ENCODE peak calls at places on chromosome 5, in nine cellular contexts. One of them, this sample, is unnamed.

GRCh38 chr5:10704949-10705621 is 55.9 kb downstream of the DAP start:
- DNase-seq in GM12864: no peak
- DNase-seq in HFFc6: peak
- DNase-seq in OCI-LY7: no peak
- DNase-seq in GM06990: no peak
- DNase-seq in thoracic aorta: no peak
- DNase-seq in A673: peak
- DNase-seq in WERI-Rb-1: no peak
- DNase-seq in GM12865: peak
- DNase-seq in this sample: no peak

GRCh38 chr5:56822961-56823360 is 7.6 kb downstream of the MAP3K1 start:
- DNase-seq in GM12864: no peak
- DNase-seq in HFFc6: no peak
- DNase-seq in OCI-LY7: no peak
- DNase-seq in GM06990: no peak
- DNase-seq in thoracic aorta: no peak
- DNase-seq in A673: no peak
- DNase-seq in WERI-Rb-1: no peak
- DNase-seq in GM12865: no peak
- DNase-seq in this sample: no peak

GRCh38 chr5:1514027-1514818 is 9.5 kb downstream of the LPCAT1 start:
- DNase-seq in GM12864: no peak
- DNase-seq in HFFc6: no peak
- DNase-seq in OCI-LY7: no peak
- DNase-seq in GM06990: peak
- DNase-seq in thoracic aorta: peak
- DNase-seq in A673: no peak
- DNase-seq in WERI-Rb-1: peak
- DNase-seq in GM12865: no peak
- DNase-seq in this sample: no peak

GRCh38 chr5:112475747-112476435 is 56.8 kb upstream of the EPB41L4A start:
- DNase-seq in GM12864: no peak
- DNase-seq in HFFc6: no peak
- DNase-seq in OCI-LY7: no peak
- DNase-seq in GM06990: no peak
- DNase-seq in thoracic aorta: no peak
- DNase-seq in A673: no peak
- DNase-seq in WERI-Rb-1: no peak
- DNase-seq in GM12865: no peak
- DNase-seq in this sample: no peak

GRCh38 chr5:36593867-36594266 is 12.5 kb upstream of the SLC1A3 start:
- DNase-seq in GM12864: no peak
- DNase-seq in HFFc6: no peak
- DNase-seq in OCI-LY7: no peak
- DNase-seq in GM06990: no peak
- DNase-seq in thoracic aorta: no peak
- DNase-seq in A673: no peak
- DNase-seq in WERI-Rb-1: no peak
- DNase-seq in GM12865: no peak
- DNase-seq in this sample: no peak

GRCh38 chr5:64165500-64166200 is at the start of gene RNF180:
- DNase-seq in GM12864: no peak
- DNase-seq in HFFc6: no peak
- DNase-seq in OCI-LY7: no peak
- DNase-seq in GM06990: peak
- DNase-seq in thoracic aorta: no peak
- DNase-seq in A673: peak
- DNase-seq in WERI-Rb-1: peak
- DNase-seq in GM12865: peak
- DNase-seq in this sample: peak

GRCh38 chr5:62326302-62326701 is 20.3 kb downstream of the KIF2A start:
- DNase-seq in GM12864: no peak
- DNase-seq in HFFc6: no peak
- DNase-seq in OCI-LY7: peak
- DNase-seq in GM06990: no peak
- DNase-seq in thoracic aorta: no peak
- DNase-seq in A673: no peak
- DNase-seq in WERI-Rb-1: no peak
- DNase-seq in GM12865: peak
- DNase-seq in this sample: no peak

GRCh38 chr5:14202462-14202861 is 59.3 kb downstream of the TRIO start:
- DNase-seq in GM12864: no peak
- DNase-seq in HFFc6: no peak
- DNase-seq in OCI-LY7: no peak
- DNase-seq in GM06990: no peak
- DNase-seq in thoracic aorta: no peak
- DNase-seq in A673: peak
- DNase-seq in WERI-Rb-1: no peak
- DNase-seq in GM12865: peak
- DNase-seq in this sample: no peak

GRCh38 chr5:156584856-156585255 is 257.9 kb downstream of the SGCD start:
- DNase-seq in GM12864: no peak
- DNase-seq in HFFc6: no peak
- DNase-seq in OCI-LY7: no peak
- DNase-seq in GM06990: no peak
- DNase-seq in thoracic aorta: no peak
- DNase-seq in A673: no peak
- DNase-seq in WERI-Rb-1: no peak
- DNase-seq in GM12865: no peak
- DNase-seq in this sample: no peak

GRCh38 chr5:140360681-140361479 is 886 bp downstream of the SLC4A9 start:
- DNase-seq in GM12864: no peak
- DNase-seq in HFFc6: no peak
- DNase-seq in OCI-LY7: no peak
- DNase-seq in GM06990: no peak
- DNase-seq in thoracic aorta: no peak
- DNase-seq in A673: no peak
- DNase-seq in WERI-Rb-1: no peak
- DNase-seq in GM12865: no peak
- DNase-seq in this sample: no peak

GRCh38 chr5:1409386-1410110 is 35.7 kb downstream of the SLC6A3 start:
- DNase-seq in GM12864: no peak
- DNase-seq in HFFc6: no peak
- DNase-seq in OCI-LY7: peak
- DNase-seq in GM06990: no peak
- DNase-seq in thoracic aorta: no peak
- DNase-seq in A673: peak
- DNase-seq in WERI-Rb-1: no peak
- DNase-seq in GM12865: peak
- DNase-seq in this sample: peak

GRCh38 chr5:169299651-169300467 is 1.1 kb downstream of the SLIT3 start:
- DNase-seq in GM12864: no peak
- DNase-seq in HFFc6: no peak
- DNase-seq in OCI-LY7: no peak
- DNase-seq in GM06990: no peak
- DNase-seq in thoracic aorta: no peak
- DNase-seq in A673: no peak
- DNase-seq in WERI-Rb-1: no peak
- DNase-seq in GM12865: no peak
- DNase-seq in this sample: peak

GRCh38 chr5:177427211-177427822 is 841 bp downstream of the GRK6 start:
- DNase-seq in GM12864: no peak
- DNase-seq in HFFc6: peak
- DNase-seq in OCI-LY7: peak
- DNase-seq in GM06990: peak
- DNase-seq in thoracic aorta: no peak
- DNase-seq in A673: no peak
- DNase-seq in WERI-Rb-1: no peak
- DNase-seq in GM12865: no peak
- DNase-seq in this sample: no peak

GRCh38 chr5:59767753-59768159 is 125.8 kb downstream of the PDE4D start:
- DNase-seq in GM12864: no peak
- DNase-seq in HFFc6: no peak
- DNase-seq in OCI-LY7: no peak
- DNase-seq in GM06990: no peak
- DNase-seq in thoracic aorta: no peak
- DNase-seq in A673: no peak
- DNase-seq in WERI-Rb-1: no peak
- DNase-seq in GM12865: no peak
- DNase-seq in this sample: no peak

GRCh38 chr5:152070591-152070990 is 145.9 kb upstream of the GLRA1 start:
- DNase-seq in GM12864: no peak
- DNase-seq in HFFc6: no peak
- DNase-seq in OCI-LY7: no peak
- DNase-seq in GM06990: no peak
- DNase-seq in thoracic aorta: no peak
- DNase-seq in A673: no peak
- DNase-seq in WERI-Rb-1: no peak
- DNase-seq in GM12865: no peak
- DNase-seq in this sample: no peak

GRCh38 chr5:172503925-172504730 is 49.8 kb upstream of the SH3PXD2B start:
- DNase-seq in GM12864: no peak
- DNase-seq in HFFc6: no peak
- DNase-seq in OCI-LY7: no peak
- DNase-seq in GM06990: no peak
- DNase-seq in thoracic aorta: no peak
- DNase-seq in A673: no peak
- DNase-seq in WERI-Rb-1: peak
- DNase-seq in GM12865: no peak
- DNase-seq in this sample: no peak

GRCh38 chr5:82353522-82353921 is 75.4 kb upstream of the RPS23 start:
- DNase-seq in GM12864: no peak
- DNase-seq in HFFc6: no peak
- DNase-seq in OCI-LY7: no peak
- DNase-seq in GM06990: no peak
- DNase-seq in thoracic aorta: no peak
- DNase-seq in A673: no peak
- DNase-seq in WERI-Rb-1: no peak
- DNase-seq in GM12865: no peak
- DNase-seq in this sample: no peak

GRCh38 chr5:82351754-82352145 is 73.6 kb upstream of the RPS23 start:
- DNase-seq in GM12864: no peak
- DNase-seq in HFFc6: peak
- DNase-seq in OCI-LY7: peak
- DNase-seq in GM06990: no peak
- DNase-seq in thoracic aorta: no peak
- DNase-seq in A673: peak
- DNase-seq in WERI-Rb-1: no peak
- DNase-seq in GM12865: peak
- DNase-seq in this sample: peak

GRCh38 chr5:82349651-82350050 is 71.5 kb upstream of the RPS23 start:
- DNase-seq in GM12864: no peak
- DNase-seq in HFFc6: peak
- DNase-seq in OCI-LY7: peak
- DNase-seq in GM06990: no peak
- DNase-seq in thoracic aorta: peak
- DNase-seq in A673: peak
- DNase-seq in WERI-Rb-1: peak
- DNase-seq in GM12865: peak
- DNase-seq in this sample: peak

GRCh38 chr5:82354543-82354942 is 76.4 kb upstream of the RPS23 start:
- DNase-seq in GM12864: no peak
- DNase-seq in HFFc6: no peak
- DNase-seq in OCI-LY7: no peak
- DNase-seq in GM06990: no peak
- DNase-seq in thoracic aorta: no peak
- DNase-seq in A673: no peak
- DNase-seq in WERI-Rb-1: no peak
- DNase-seq in GM12865: no peak
- DNase-seq in this sample: no peak

GRCh38 chr5:82352146-82352791 is 74.1 kb upstream of the RPS23 start:
- DNase-seq in GM12864: no peak
- DNase-seq in HFFc6: no peak
- DNase-seq in OCI-LY7: no peak
- DNase-seq in GM06990: no peak
- DNase-seq in thoracic aorta: no peak
- DNase-seq in A673: no peak
- DNase-seq in WERI-Rb-1: no peak
- DNase-seq in GM12865: no peak
- DNase-seq in this sample: no peak
- TF ChIP-seq CTCF in GM12864: no peak
- TF ChIP-seq CTCF in HFFc6: peak
- TF ChIP-seq CTCF in OCI-LY7: no peak
- TF ChIP-seq CTCF in GM06990: no peak
- TF ChIP-seq CTCF in thoracic aorta: no peak
- TF ChIP-seq CTCF in A673: no peak
- TF ChIP-seq CTCF in WERI-Rb-1: no peak
- TF ChIP-seq CTCF in GM12865: no peak
- TF ChIP-seq CTCF in this sample: no peak

GRCh38 chr5:72320022-72320898 is at the start of the genes MRPS27 and PTCD2:
- DNase-seq in GM12864: peak
- DNase-seq in HFFc6: peak
- DNase-seq in OCI-LY7: peak
- DNase-seq in GM06990: peak
- DNase-seq in thoracic aorta: peak
- DNase-seq in A673: peak
- DNase-seq in WERI-Rb-1: peak
- DNase-seq in GM12865: peak
- DNase-seq in this sample: peak
- TF ChIP-seq CTCF in GM12864: peak
- TF ChIP-seq CTCF in HFFc6: peak
- TF ChIP-seq CTCF in OCI-LY7: peak
- TF ChIP-seq CTCF in GM06990: peak
- TF ChIP-seq CTCF in thoracic aorta: no peak
- TF ChIP-seq CTCF in A673: peak
- TF ChIP-seq CTCF in WERI-Rb-1: peak
- TF ChIP-seq CTCF in GM12865: peak
- TF ChIP-seq CTCF in this sample: no peak

DNA sequence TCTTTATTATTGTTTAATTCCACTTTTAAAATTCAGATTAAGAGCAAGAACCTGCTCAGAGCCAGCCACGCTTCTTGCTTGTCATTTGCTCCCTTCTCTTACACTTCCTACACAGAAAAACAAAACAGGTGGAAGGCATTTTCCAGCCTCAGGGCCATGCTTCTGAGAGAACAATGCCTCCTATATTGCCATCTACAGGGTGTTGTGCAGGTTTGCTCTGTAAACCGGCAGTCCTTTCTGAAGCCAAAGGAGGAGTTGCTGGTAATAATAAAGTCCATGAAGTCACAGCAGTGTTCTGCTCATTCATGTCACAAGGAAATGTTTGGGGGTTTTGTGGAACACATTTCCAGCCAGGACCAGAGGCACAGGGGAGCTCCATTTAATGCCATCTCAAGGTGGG is 16.1 kb upstream of the PRLR start:
- DNase-seq in GM12864: no peak
- DNase-seq in HFFc6: no peak
- DNase-seq in OCI-LY7: no peak
- DNase-seq in GM06990: no peak
- DNase-seq in thoracic aorta: no peak
- DNase-seq in A673: no peak
- DNase-seq in WERI-Rb-1: no peak
- DNase-seq in GM12865: no peak
- DNase-seq in this sample: no peak
- TF ChIP-seq CTCF in GM12864: peak
- TF ChIP-seq CTCF in HFFc6: peak
- TF ChIP-seq CTCF in OCI-LY7: no peak
- TF ChIP-seq CTCF in GM06990: no peak
- TF ChIP-seq CTCF in thoracic aorta: no peak
- TF ChIP-seq CTCF in A673: no peak
- TF ChIP-seq CTCF in WERI-Rb-1: no peak
- TF ChIP-seq CTCF in GM12865: no peak
- TF ChIP-seq CTCF in this sample: peak

DNA sequence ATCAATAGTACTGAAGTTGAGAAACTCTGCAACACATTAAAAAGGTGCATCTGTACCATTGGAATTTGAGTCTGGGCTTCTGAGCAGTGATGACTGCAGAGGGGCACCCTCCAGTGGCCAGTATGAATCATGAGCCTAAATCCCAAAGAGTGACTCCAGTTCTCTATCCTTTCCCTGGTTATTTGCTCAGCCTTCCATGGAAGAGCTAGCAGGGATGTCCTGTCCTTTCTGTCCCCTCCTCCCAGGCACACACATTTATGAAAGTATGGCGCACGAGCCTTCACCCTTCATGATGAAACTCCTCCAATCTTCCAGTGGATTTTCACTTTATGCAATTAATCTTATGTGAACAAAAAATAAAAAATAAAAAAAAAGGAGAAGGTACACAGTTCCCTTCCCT is 81.0 kb downstream of the ESM1 start:
- DNase-seq in GM12864: no peak
- DNase-seq in HFFc6: peak
- DNase-seq in OCI-LY7: no peak
- DNase-seq in GM06990: no peak
- DNase-seq in thoracic aorta: no peak
- DNase-seq in A673: peak
- DNase-seq in WERI-Rb-1: no peak
- DNase-seq in GM12865: no peak
- DNase-seq in this sample: peak
- TF ChIP-seq CTCF in GM12864: peak
- TF ChIP-seq CTCF in HFFc6: peak
- TF ChIP-seq CTCF in OCI-LY7: peak
- TF ChIP-seq CTCF in GM06990: peak
- TF ChIP-seq CTCF in thoracic aorta: no peak
- TF ChIP-seq CTCF in A673: peak
- TF ChIP-seq CTCF in WERI-Rb-1: peak
- TF ChIP-seq CTCF in GM12865: no peak
- TF ChIP-seq CTCF in this sample: peak